ENCODE peak calls at places on chromosomes 6 and 20, in eight cellular contexts. U is PC-9; N is prostate gland; M is natural killer cell; H is CD14-positive monocyte; A is nephron progenitor cell; G is HepG2; X is CD8-positive, alpha-beta T cell. R is an unnamed sample.

GRCh38 chr20:32585011-32585518 is at the start of gene NOL4L:
- DNase-seq in U (no peak), N (no peak), G (no peak), M (no peak), X (peak), H (no peak), A (peak), R (no peak)

GRCh38 chr6:134014588-134015137 is 37.8 kb downstream of the SLC2A12 start:
- DNase-seq in G (no peak), N (no peak), X (no peak), U (no peak), A (no peak), H (no peak), M (no peak), R (no peak)

GRCh38 chr20:53395188-53395923 is 198.3 kb downstream of the ZNF217 start:
- DNase-seq in H (no peak), A (no peak), X (no peak), N (no peak), M (no peak), U (no peak), G (no peak), R (no peak)

GRCh38 chr6:22081709-22082108 is 215.1 kb downstream of the PRL start:
- DNase-seq in X (no peak), U (no peak), N (no peak), H (no peak), G (no peak), M (no peak), A (no peak), R (no peak)

GRCh38 chr6:112372213-112372806 is 25.2 kb downstream of the RFPL4B start:
- DNase-seq in N (no peak), M (no peak), U (peak), G (no peak), A (no peak), H (no peak), X (no peak), R (no peak)

GRCh38 chr20:32793059-32793458 is 26.7 kb upstream of the MAPRE1 start:
- DNase-seq in M (no peak), G (no peak), H (no peak), U (no peak), X (no peak), N (no peak), A (no peak), R (no peak)

GRCh38 chr6:149995235-149995750 is 30.0 kb downstream of the RAET1L start:
- DNase-seq in A (no peak), M (no peak), N (no peak), U (no peak), G (no peak), H (no peak), X (no peak), R (peak)

GRCh38 chr20:35297153-35297552 is 4.9 kb upstream of the FAM83C start:
- DNase-seq in X (no peak), A (no peak), H (no peak), N (no peak), U (no peak), M (no peak), G (no peak), R (no peak)

GRCh38 chr6:31587791-31588777 is 2.0 kb downstream of the LST1 start:
- DNase-seq in N (no peak), H (no peak), G (no peak), M (no peak), A (no peak), X (no peak), U (no peak), R (no peak)

GRCh38 chr20:46879386-46879785 is 15.3 kb upstream of the EYA2 start:
- DNase-seq in A (no peak), G (no peak), X (no peak), U (no peak), H (no peak), N (no peak), M (no peak), R (no peak)

GRCh38 chr6:44926556-44926955 is 401.6 kb upstream of the RUNX2 start:
- DNase-seq in H (no peak), G (no peak), X (no peak), A (no peak), U (no peak), M (no peak), N (no peak), R (no peak)

GRCh38 chr20:58712823-58713731 is 20.5 kb downstream of the NPEPL1 start:
- DNase-seq in U (no peak), N (peak), X (no peak), A (no peak), M (peak), H (no peak), G (no peak), R (peak)

GRCh38 chr6:43993881-43994523 is 133.2 kb downstream of the MRPL14 start:
- DNase-seq in X (no peak), A (no peak), M (no peak), N (no peak), H (no peak), G (no peak), U (peak), R (no peak)

GRCh38 chr6:149869275-149869892 is 5.2 kb upstream of the LRP11 start:
- DNase-seq in X (no peak), M (no peak), A (no peak), G (no peak), N (no peak), U (no peak), H (no peak), R (no peak)

GRCh38 chr20:13744403-13744802 is 40.3 kb downstream of the ESF1 start:
- DNase-seq in N (no peak), H (no peak), G (no peak), X (no peak), A (no peak), U (no peak), M (no peak), R (no peak)

GRCh38 chr6:36442083-36442670 is 477 bp downstream of the PXT1 start:
- DNase-seq in U (no peak), A (no peak), H (no peak), X (no peak), N (no peak), M (no peak), G (no peak), R (peak)

GRCh38 chr20:36720510-36720909 is 25.4 kb downstream of the NDRG3 start:
- DNase-seq in H (no peak), N (no peak), M (no peak), X (no peak), A (no peak), U (no peak), G (no peak), R (no peak)

DNA sequence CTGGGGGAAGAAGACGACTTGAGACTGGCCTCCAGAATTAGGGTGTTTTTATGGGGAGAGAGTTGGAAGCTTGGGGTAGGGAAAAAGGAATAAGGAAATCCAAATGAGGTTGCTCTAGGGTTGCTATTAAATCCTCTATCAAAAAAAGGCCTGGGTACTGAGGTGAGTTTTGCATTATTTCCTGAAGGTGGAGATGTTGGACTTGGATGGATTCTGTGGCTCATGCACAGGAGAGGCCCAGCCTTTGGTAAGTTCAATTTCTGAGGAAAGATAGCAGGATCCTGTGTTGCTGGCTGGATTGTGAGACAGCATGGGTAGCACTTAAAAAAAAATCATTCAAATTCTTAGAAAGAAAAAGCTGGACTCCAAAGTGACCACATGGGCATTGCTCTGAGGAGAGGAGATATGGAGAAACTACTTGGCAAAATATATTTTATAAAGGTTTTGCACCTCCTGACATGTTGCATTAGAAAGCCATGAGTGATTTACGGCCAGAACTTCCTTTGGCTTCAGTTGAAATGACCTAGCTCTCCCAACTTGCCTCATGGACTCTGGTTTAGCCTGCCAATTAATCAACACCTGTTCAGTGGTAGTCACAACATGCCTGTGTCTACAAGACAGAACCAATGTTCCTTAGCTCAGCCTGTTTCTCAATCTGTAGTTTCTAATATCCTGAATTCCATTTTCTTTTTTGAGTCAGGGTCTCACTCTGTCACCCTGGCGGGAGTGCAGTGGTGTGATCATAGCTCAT is 152.1 kb upstream of the RALGAPA2 start:
- DNase-seq in X (no peak), M (no peak), N (no peak), H (no peak), A (no peak), U (no peak), G (peak), R (no peak)
- TF ChIP-seq CTCF in X (no peak), M (no peak), N (no peak), H (no peak), A (peak), U (peak), G (peak), R (peak)

GRCh38 chr6:52696418-52696817 is 25.5 kb downstream of the TMEM14A start:
- DNase-seq in A (no peak), N (no peak), H (no peak), G (no peak), U (no peak), M (no peak), X (no peak), R (no peak)
- TF ChIP-seq CTCF in A (no peak), N (no peak), H (no peak), G (no peak), U (no peak), M (no peak), X (no peak), R (no peak)

GRCh38 chr6:100719883-100720682 is 161.0 kb downstream of the ASCC3 start:
- DNase-seq in A (no peak), N (no peak), M (no peak), U (no peak), G (peak), X (no peak), H (no peak), R (no peak)
- TF ChIP-seq CTCF in A (peak), N (peak), M (peak), U (peak), G (peak), X (peak), H (peak), R (peak)

DNA sequence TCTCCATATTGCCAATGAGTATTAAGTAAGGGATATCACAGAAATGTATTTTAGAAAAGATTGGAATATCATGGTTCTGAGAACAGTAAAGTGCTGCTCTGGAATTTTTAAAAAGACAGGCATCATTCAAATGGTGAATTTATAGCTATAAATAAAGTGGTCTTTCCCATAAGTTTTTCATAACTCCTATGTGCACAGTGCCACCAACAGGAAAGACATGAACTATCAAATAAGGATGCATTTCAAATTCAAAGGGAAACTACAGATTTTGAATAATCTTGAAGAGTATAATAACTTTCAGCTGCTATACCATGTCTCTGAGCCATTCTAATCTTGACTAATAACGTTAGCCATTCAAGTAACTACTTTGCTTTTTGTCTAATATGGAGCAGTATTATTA is 456.8 kb upstream of the GJE1 start:
- DNase-seq in X (no peak), A (no peak), U (no peak), G (no peak), M (no peak), H (no peak), N (no peak), R (no peak)
- TF ChIP-seq CTCF in X (no peak), A (no peak), U (peak), G (no peak), M (no peak), H (no peak), N (no peak), R (peak)

GRCh38 chr20:1177680-1178079 is 7.1 kb downstream of the TMEM74B start:
- DNase-seq in H (no peak), U (no peak), N (no peak), X (no peak), G (peak), A (peak), M (no peak), R (no peak)
- TF ChIP-seq CTCF in H (no peak), U (no peak), N (no peak), X (no peak), G (peak), A (no peak), M (no peak), R (no peak)

GRCh38 chr6:168581706-168582105 is 140.7 kb downstream of the SMOC2 start:
- DNase-seq in H (no peak), N (no peak), G (no peak), X (no peak), U (no peak), M (no peak), A (no peak), R (peak)
- TF ChIP-seq CTCF in H (no peak), N (no peak), G (no peak), X (no peak), U (no peak), M (no peak), A (no peak), R (no peak)

DNA sequence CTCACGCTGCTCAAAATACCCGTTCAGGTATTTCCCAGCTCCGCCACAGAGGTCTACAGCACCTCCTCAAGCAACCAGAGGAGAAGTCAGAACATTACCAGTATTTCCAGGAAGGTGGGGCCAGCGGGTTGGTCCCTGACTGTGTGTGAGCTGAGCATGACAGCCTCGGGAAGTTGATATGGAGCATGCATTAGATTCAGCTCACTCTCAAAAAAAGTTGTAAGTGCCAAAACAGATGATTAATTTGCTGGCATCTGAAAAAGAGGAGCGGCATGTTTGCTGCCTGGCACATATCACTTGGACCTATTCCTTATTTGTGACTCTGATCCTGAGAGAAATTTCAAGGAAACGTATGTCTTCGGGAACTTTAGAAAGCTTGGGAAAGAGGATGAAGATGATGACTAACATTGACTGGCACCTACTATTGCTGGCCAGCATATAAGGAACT is 32.3 kb downstream of the ELOVL2 start:
- DNase-seq in H (no peak), N (peak), A (peak), X (no peak), U (no peak), M (no peak), G (peak), R (no peak)
- TF ChIP-seq CTCF in H (no peak), N (no peak), A (no peak), X (no peak), U (no peak), M (no peak), G (peak), R (peak)

DNA sequence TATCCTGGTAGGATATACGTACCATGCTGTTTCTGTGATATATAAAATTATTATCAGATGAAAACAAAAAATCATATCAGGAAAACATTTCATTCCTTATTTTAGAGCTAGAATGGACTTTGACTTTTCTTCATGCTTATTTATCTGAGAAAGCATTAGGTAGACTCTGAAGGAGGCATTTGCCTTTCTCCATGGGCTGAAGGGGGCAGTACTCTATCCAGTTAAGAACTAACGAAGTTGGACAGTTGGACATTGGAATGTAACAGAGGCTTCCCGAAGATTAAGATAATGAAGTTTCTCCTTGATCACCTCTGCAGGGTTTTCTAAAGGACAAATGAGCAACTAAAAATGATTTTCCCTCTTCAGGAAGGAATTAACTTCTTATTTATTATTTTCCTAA is 234.0 kb downstream of the SAMD5 start:
- DNase-seq in A (no peak), H (no peak), X (no peak), M (no peak), N (no peak), G (no peak), U (no peak), R (no peak)
- TF ChIP-seq CTCF in A (no peak), H (no peak), X (no peak), M (no peak), N (no peak), G (no peak), U (no peak), R (no peak)